ENCODE peak calls at places on chromosomes 4 and X, in four cellular contexts. One of them, this sample, is unnamed.

GRCh38 chrX:82087699-82088098 is 885.8 kb downstream of the SH3BGRL start:
- DNase-seq in mesenchymal stem cell: no peak
- DNase-seq in neuronal stem cell: no peak
- DNase-seq in H9: no peak
- DNase-seq in this sample: no peak

GRCh38 chr4:2359591-2360390 is 58.7 kb downstream of the ZFYVE28 start:
- DNase-seq in mesenchymal stem cell: no peak
- DNase-seq in neuronal stem cell: no peak
- DNase-seq in H9: no peak
- DNase-seq in this sample: no peak

GRCh38 chr4:56698329-56698728 is 17.2 kb upstream of the HOPX start:
- DNase-seq in mesenchymal stem cell: peak
- DNase-seq in neuronal stem cell: no peak
- DNase-seq in H9: no peak
- DNase-seq in this sample: peak

GRCh38 chrX:39640866-39641265 is 456.9 kb downstream of the BCOR start:
- DNase-seq in mesenchymal stem cell: no peak
- DNase-seq in neuronal stem cell: no peak
- DNase-seq in H9: no peak
- DNase-seq in this sample: no peak

GRCh38 chrX:42128587-42128986 is 205.2 kb upstream of the CASK start:
- DNase-seq in mesenchymal stem cell: no peak
- DNase-seq in neuronal stem cell: no peak
- DNase-seq in H9: no peak
- DNase-seq in this sample: no peak

GRCh38 chrX:154541896-154542722 is 4.5 kb downstream of the G6PD start:
- DNase-seq in mesenchymal stem cell: peak
- DNase-seq in neuronal stem cell: no peak
- DNase-seq in H9: no peak
- DNase-seq in this sample: peak

GRCh38 chrX:150035531-150035930 is 97.2 kb upstream of the EOLA2 start:
- DNase-seq in mesenchymal stem cell: peak
- DNase-seq in neuronal stem cell: no peak
- DNase-seq in H9: no peak
- DNase-seq in this sample: peak

GRCh38 chr4:147780137-147780777 is 48.4 kb downstream of the ARHGAP10 start:
- DNase-seq in mesenchymal stem cell: peak
- DNase-seq in neuronal stem cell: no peak
- DNase-seq in H9: no peak
- DNase-seq in this sample: no peak

GRCh38 chrX:56853436-56853835 is 124.4 kb downstream of the NBDY start:
- DNase-seq in mesenchymal stem cell: no peak
- DNase-seq in neuronal stem cell: no peak
- DNase-seq in H9: no peak
- DNase-seq in this sample: no peak

GRCh38 chrX:70455366-70456202 is 10.9 kb downstream of the DLG3 start:
- DNase-seq in mesenchymal stem cell: peak
- DNase-seq in neuronal stem cell: no peak
- DNase-seq in H9: no peak
- DNase-seq in this sample: no peak

GRCh38 chrX:53116101-53116500 is 22.2 kb downstream of the KANTR start:
- DNase-seq in mesenchymal stem cell: peak
- DNase-seq in neuronal stem cell: no peak
- DNase-seq in H9: no peak
- DNase-seq in this sample: peak

GRCh38 chr4:89509708-89510269 is 202.2 kb upstream of the GPRIN3 start:
- DNase-seq in mesenchymal stem cell: no peak
- DNase-seq in neuronal stem cell: no peak
- DNase-seq in H9: no peak
- DNase-seq in this sample: peak

GRCh38 chr4:103786014-103786413 is 66.2 kb upstream of the TACR3 start:
- DNase-seq in mesenchymal stem cell: peak
- DNase-seq in neuronal stem cell: peak
- DNase-seq in H9: peak
- DNase-seq in this sample: no peak

GRCh38 chrX:53224860-53225797 is at the start of gene KDM5C:
- DNase-seq in mesenchymal stem cell: peak
- DNase-seq in neuronal stem cell: peak
- DNase-seq in H9: peak
- DNase-seq in this sample: peak

GRCh38 chr4:107036602-107037151 is 564 bp upstream of the DKK2 start:
- DNase-seq in mesenchymal stem cell: peak
- DNase-seq in neuronal stem cell: peak
- DNase-seq in H9: no peak
- DNase-seq in this sample: no peak

GRCh38 chr4:55398966-55399365 is 3.2 kb downstream of the TMEM165 start:
- DNase-seq in mesenchymal stem cell: peak
- DNase-seq in neuronal stem cell: no peak
- DNase-seq in H9: no peak
- DNase-seq in this sample: peak

GRCh38 chrX:14015941-14016340 is 13.8 kb downstream of the GEMIN8 start:
- DNase-seq in mesenchymal stem cell: no peak
- DNase-seq in neuronal stem cell: no peak
- DNase-seq in H9: no peak
- DNase-seq in this sample: no peak

GRCh38 chr4:110124721-110125120 is 73.7 kb downstream of the ELOVL6 start:
- DNase-seq in mesenchymal stem cell: no peak
- DNase-seq in neuronal stem cell: no peak
- DNase-seq in H9: no peak
- DNase-seq in this sample: no peak

GRCh38 chr4:24999392-25000104 is 31.2 kb downstream of the LGI2 start:
- DNase-seq in mesenchymal stem cell: peak
- DNase-seq in neuronal stem cell: no peak
- DNase-seq in H9: no peak
- DNase-seq in this sample: no peak

GRCh38 chr4:128571747-128572146 is 237.8 kb upstream of the JADE1 start:
- DNase-seq in mesenchymal stem cell: peak
- DNase-seq in neuronal stem cell: no peak
- DNase-seq in H9: no peak
- DNase-seq in this sample: peak

DNA sequence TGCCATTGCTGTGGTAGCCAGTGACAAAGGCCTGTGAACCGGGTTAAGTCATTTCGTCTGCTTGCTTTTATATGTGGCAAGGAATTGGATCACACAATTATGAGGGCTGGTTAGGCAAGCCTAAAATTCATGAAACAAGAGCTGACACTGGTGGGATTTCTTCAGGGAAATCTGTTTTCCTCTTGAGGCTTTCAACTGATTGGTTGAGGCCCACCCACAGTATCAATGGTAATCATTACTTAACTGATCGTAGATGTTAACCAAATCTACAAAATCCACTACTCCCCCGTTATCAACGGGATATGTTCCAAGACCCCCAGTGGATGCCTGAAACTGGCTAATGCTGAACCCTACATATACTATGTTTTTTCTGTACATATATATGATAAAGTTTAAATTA is 13.0 kb downstream of the RBMX2 start:
- DNase-seq in mesenchymal stem cell: no peak
- DNase-seq in neuronal stem cell: no peak
- DNase-seq in H9: no peak
- DNase-seq in this sample: no peak
- H4K91ac ChIP-seq in mesenchymal stem cell: no peak
- H4K91ac ChIP-seq in neuronal stem cell: no peak
- H4K91ac ChIP-seq in H9: no peak
- H4K91ac ChIP-seq in this sample: no peak

DNA sequence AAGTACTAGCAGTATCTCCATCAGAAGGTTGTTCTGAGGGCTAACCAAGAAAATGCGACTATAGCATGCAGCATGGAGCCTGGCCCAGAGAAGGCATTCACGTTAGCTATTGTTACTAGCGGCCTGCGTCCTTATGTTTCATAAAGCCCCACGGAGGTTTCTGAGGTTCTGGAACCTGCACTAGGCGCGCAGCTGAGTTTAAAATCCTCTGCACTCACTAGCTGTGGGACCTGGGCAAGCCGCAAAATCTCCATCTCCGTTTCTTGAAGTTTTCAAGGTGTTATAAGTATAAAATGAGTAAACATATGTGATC is 666 bp upstream of the MANBA start:
- DNase-seq in mesenchymal stem cell: no peak
- DNase-seq in neuronal stem cell: peak
- DNase-seq in H9: no peak
- DNase-seq in this sample: peak
- H2BK120ac ChIP-seq in mesenchymal stem cell: no peak
- H2BK120ac ChIP-seq in neuronal stem cell: no peak
- H2BK120ac ChIP-seq in H9: no peak
- H2BK120ac ChIP-seq in this sample: peak

GRCh38 chrX:16718824-16719333 is 533 bp upstream of the SYAP1 start:
- DNase-seq in mesenchymal stem cell: no peak
- DNase-seq in neuronal stem cell: no peak
- DNase-seq in H9: no peak
- DNase-seq in this sample: no peak
- H3K23ac ChIP-seq in mesenchymal stem cell: no peak
- H3K23ac ChIP-seq in neuronal stem cell: no peak
- H3K23ac ChIP-seq in H9: no peak
- H3K23ac ChIP-seq in this sample: peak

DNA sequence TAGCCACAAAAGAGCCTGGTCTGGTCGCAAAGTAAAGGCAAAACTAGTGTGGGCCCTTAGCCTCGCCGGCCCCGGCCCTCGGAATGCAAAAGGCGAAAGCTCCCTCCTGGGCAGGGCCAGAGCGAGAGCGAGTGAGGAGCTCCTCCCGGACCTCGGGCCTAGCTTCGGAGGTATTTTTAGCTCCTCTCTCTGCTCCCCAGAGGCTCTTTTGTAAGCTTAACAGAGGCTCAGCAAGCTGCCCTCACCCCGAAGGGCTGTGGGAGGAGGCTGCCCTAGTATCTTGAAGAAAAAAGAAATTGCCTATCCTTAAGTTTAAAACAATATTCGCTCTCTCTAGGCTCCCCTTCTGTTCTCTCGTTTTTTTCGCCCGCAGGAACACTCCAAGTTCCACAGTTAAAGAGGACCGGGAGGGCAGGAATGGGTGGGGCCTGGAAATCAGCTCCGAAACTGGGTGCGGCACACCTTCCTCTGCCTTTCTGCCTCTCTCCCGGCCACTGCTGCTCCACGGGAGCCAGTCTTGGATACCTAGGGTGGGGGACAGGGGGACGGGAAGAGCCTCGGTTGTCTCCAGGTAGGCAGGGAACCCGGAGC is 12.2 kb downstream of the HAND2 start:
- DNase-seq in mesenchymal stem cell: peak
- DNase-seq in neuronal stem cell: no peak
- DNase-seq in H9: peak
- DNase-seq in this sample: no peak
- H4K91ac ChIP-seq in mesenchymal stem cell: peak
- H4K91ac ChIP-seq in neuronal stem cell: no peak
- H4K91ac ChIP-seq in H9: no peak
- H4K91ac ChIP-seq in this sample: no peak

GRCh38 chr4:145934434-145935047 is 4.1 kb downstream of the ZNF827 start:
- DNase-seq in mesenchymal stem cell: no peak
- DNase-seq in neuronal stem cell: no peak
- DNase-seq in H9: no peak
- DNase-seq in this sample: no peak

GRCh38 chr4:145935253-145936141 is 3.1 kb downstream of the ZNF827 start:
- DNase-seq in mesenchymal stem cell: no peak
- DNase-seq in neuronal stem cell: no peak
- DNase-seq in H9: peak
- DNase-seq in this sample: no peak

GRCh38 chr4:145937990-145938611 is 522 bp downstream of the ZNF827 start:
- DNase-seq in mesenchymal stem cell: peak
- DNase-seq in neuronal stem cell: peak
- DNase-seq in H9: no peak
- DNase-seq in this sample: peak

GRCh38 chr4:145937021-145937861 is 1.4 kb downstream of the ZNF827 start:
- DNase-seq in mesenchymal stem cell: peak
- DNase-seq in neuronal stem cell: peak
- DNase-seq in H9: peak
- DNase-seq in this sample: peak

DNA sequence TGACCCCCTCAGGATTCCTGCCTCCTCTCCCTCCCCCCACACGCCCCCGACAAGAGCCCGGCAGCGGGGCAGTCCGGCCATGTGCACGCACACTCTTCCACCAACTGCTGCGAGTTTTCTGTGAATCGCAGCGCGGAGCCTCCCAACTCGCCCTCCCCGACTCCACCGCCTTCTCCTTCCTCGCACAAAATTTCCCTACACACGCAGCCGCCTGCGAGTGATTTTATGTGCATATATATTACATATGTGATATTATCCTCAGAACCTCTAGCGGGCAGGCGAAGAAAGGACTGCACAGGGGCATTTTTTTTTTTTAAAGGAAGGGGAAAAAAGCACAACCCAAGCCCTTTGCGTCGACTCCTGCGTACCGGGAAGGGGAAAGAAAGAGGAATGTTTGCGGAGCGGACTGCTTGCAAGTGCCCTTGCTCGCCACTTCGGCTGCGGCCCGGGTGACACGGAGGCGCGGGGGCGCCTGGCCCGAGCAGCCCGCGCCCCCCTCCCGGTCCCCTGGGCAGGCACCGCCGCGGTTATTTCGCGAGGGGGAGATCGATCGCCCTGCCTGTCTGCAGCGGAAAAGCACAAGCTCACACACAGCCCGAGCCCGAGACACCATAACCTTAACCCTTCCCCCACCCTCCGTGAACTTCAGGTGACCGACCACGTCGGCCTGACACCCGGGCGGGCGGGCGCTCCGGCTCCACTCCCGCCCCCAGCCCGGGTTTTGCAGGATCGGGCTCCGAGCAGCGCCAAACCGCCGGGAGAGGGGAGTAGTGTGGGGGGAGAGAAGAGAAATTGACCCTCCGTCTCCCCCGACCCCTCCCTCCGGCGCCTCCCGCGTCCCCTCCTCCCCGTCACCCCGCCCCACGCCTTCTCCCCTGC is 2.2 kb downstream of the ZNF827 start:
- DNase-seq in mesenchymal stem cell: peak
- DNase-seq in neuronal stem cell: peak
- DNase-seq in H9: peak
- DNase-seq in this sample: peak
- H2BK120ac ChIP-seq in mesenchymal stem cell: peak
- H2BK120ac ChIP-seq in neuronal stem cell: no peak
- H2BK120ac ChIP-seq in H9: no peak
- H2BK120ac ChIP-seq in this sample: peak

DNA sequence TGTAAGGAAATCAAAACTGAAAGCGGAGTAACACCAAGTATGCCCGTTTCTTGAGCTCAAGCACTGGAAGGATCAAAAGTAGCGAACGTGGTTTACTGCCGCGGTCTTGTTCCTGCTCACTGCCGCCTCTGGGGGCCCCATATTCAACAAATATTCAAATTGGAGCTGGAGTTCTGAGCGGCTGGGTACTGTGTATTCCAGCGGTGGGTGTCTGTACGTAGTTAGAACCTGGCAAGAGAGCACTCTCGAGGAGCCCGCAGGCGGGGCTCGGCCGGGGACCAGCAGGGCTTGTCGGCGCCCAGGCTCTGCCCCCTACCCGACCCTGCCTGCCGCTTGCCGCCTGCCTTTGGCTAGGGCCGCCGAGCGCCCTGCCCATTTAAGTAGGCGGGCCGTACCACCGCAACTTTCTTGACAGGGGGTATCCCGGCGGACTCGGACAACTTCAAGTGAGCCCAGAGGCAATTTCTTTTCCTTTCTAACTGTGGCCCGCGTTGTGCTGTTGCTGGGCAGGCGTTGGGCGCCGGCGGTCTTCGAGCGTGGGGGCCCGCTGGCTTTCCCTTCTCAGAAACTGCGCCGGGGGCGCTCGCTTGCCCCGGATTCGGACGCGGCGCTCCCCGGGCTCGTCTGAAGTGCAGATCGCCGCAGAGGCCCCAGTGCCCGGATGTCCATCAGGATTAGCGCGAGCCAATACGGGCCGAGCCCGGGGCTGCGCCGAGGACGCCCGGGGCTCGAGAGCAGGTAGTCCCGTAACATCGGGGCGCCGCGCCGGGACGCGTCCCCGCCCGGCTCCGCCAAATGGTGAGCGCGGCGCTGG is 71.9 kb downstream of the AFF1 start:
- DNase-seq in mesenchymal stem cell: peak
- DNase-seq in neuronal stem cell: peak
- DNase-seq in H9: peak
- DNase-seq in this sample: peak
- H3K23ac ChIP-seq in mesenchymal stem cell: peak
- H3K23ac ChIP-seq in neuronal stem cell: peak
- H3K23ac ChIP-seq in H9: no peak
- H3K23ac ChIP-seq in this sample: peak